ENCODE peak calls at places on chromosomes 1 and 21, in five cellular contexts. G is T1000, R is T follicular helper cell, V is germinal center, Y is progenitor cell of endocrine pancreas. D is an unnamed sample.

GRCh38 chr1:112172294-112172882 is 182.9 kb upstream of the KCND3 start:
- DNase-seq in G (no peak), R (no peak), V (no peak), Y (peak; percentile 59), D (no peak)

GRCh38 chr1:5889901-5890300 is 102.3 kb downstream of the NPHP4 start:
- DNase-seq in G (no peak), R (no peak), V (no peak), Y (no peak), D (no peak)

GRCh38 chr21:29372063-29372802 is 73.5 kb downstream of the BACH1 start:
- DNase-seq in G (peak; percentile 62), R (peak; percentile 37), V (peak; percentile 72), Y (peak; percentile 23), D (peak; percentile 5)

GRCh38 chr1:100752806-100753205 is 33.3 kb downstream of the VCAM1 start:
- DNase-seq in G (no peak), R (no peak), V (no peak), Y (no peak), D (no peak)

GRCh38 chr1:52738148-52738547 is 11.9 kb downstream of the ZYG11B start:
- DNase-seq in G (no peak), R (no peak), V (no peak), Y (no peak), D (no peak)

GRCh38 chr1:43358121-43358745 is 548 bp upstream of the CDC20 start:
- DNase-seq in G (no peak), R (no peak), V (peak; percentile 23), Y (no peak), D (no peak)

GRCh38 chr1:118960026-118960561 is 28.0 kb downstream of the TBX15 start:
- DNase-seq in G (no peak), R (no peak), V (peak; percentile 53), Y (no peak), D (no peak)

GRCh38 chr1:3431266-3431665 is 23.2 kb upstream of the ARHGEF16 start:
- DNase-seq in G (no peak), R (no peak), V (no peak), Y (no peak), D (no peak)

GRCh38 chr21:15837603-15838002 is 107.8 kb downstream of the USP25 start:
- DNase-seq in G (no peak), R (no peak), V (no peak), Y (no peak), D (no peak)

GRCh38 chr1:119919241-119919640 is 22.9 kb upstream of the ADAM30 start:
- DNase-seq in G (no peak), R (no peak), V (no peak), Y (no peak), D (no peak)

GRCh38 chr1:48876221-48876785 is 99.6 kb upstream of the BEND5 start:
- DNase-seq in G (peak; percentile 29), R (no peak), V (no peak), Y (no peak), D (no peak)

GRCh38 chr1:23395162-23395724 is 25.6 kb upstream of the ZNF436 start:
- DNase-seq in G (no peak), R (no peak), V (no peak), Y (no peak), D (no peak)

GRCh38 chr1:235060607-235061470 is 67.8 kb downstream of the TOMM20 start:
- DNase-seq in G (no peak), R (no peak), V (no peak), Y (no peak), D (no peak)

GRCh38 chr1:240285541-240285940 is 193.9 kb downstream of the FMN2 start:
- DNase-seq in G (no peak), R (no peak), V (no peak), Y (no peak), D (no peak)

GRCh38 chr1:84253891-84254290 is 47.6 kb upstream of the SAMD13 start:
- DNase-seq in G (peak; percentile 35), R (no peak), V (no peak), Y (no peak), D (no peak)

GRCh38 chr1:2594001-2594640 is 7.5 kb downstream of the PRXL2B start:
- DNase-seq in G (no peak), R (no peak), V (no peak), Y (no peak), D (no peak)

GRCh38 chr21:34890724-34891609 is 158.1 kb downstream of the RUNX1 start:
- DNase-seq in G (no peak), R (no peak), V (no peak), Y (no peak), D (no peak)

GRCh38 chr1:244329591-244330317 is 122.0 kb downstream of the ADSS2 start:
- DNase-seq in G (no peak), R (no peak), V (no peak), Y (no peak), D (no peak)

GRCh38 chr21:42414928-42415769 is 11.4 kb downstream of the UBASH3A start:
- DNase-seq in G (no peak), R (peak; percentile 88), V (peak; percentile 69), Y (no peak), D (peak; percentile 74)

D was measured in activated T-helper 1 cell treated with Interleukin-2 at 50 U/mL for 16 hours.